ENCODE peak calls at places on chromosomes 11 and 22, in ten cellular contexts. N, O, T, V, Q, J, K, M, W and C are unnamed samples. For H3K4me1, the result is how much of the 10 kb centered on the place peaks cover.

GRCh38 chr22:36756031-36756430 is 19.9 kb downstream of the IFT27 start:
- DNase-seq in T (no peak), V (no peak), N (no peak), J (no peak), W (peak), Q (no peak), M (no peak), K (no peak), O (no peak), C (no peak)

GRCh38 chr22:45072322-45072903 is 62.6 kb upstream of the PHF21B start:
- DNase-seq in O (peak), T (no peak), J (no peak), K (no peak), V (peak), N (no peak), W (no peak), Q (no peak), M (peak), C (no peak)

GRCh38 chr11:77424639-77425038 is 49.3 kb downstream of the PAK1 start:
- DNase-seq in T (no peak), V (no peak), M (no peak), O (no peak), Q (no peak), J (no peak), N (no peak), K (no peak), W (no peak), C (no peak)

GRCh38 chr11:122663764-122664163 is 8.2 kb downstream of the UBASH3B start:
- DNase-seq in N (no peak), T (no peak), K (no peak), Q (no peak), O (no peak), W (no peak), J (no peak), M (peak), V (no peak), C (no peak)

GRCh38 chr22:24146791-24147353 is 34.4 kb upstream of the SUSD2 start:
- DNase-seq in V (peak), W (peak), T (peak), N (no peak), K (peak), Q (no peak), O (peak), M (no peak), J (peak), C (no peak)

GRCh38 chr11:90254065-90254464 is 31.2 kb upstream of the CHORDC1 start:
- DNase-seq in V (no peak), Q (no peak), M (no peak), O (no peak), J (no peak), N (no peak), K (no peak), T (no peak), W (no peak), C (no peak)

GRCh38 chr22:37211075-37211852 is 1.0 kb downstream of the SSTR3 start:
- DNase-seq in M (no peak), N (peak), K (no peak), T (no peak), W (peak), J (no peak), V (no peak), O (no peak), Q (no peak), C (no peak)

GRCh38 chr11:77968337-77968736 is 26.1 kb downstream of the INTS4 start:
- DNase-seq in T (no peak), V (no peak), O (no peak), N (no peak), K (no peak), M (no peak), Q (no peak), J (no peak), W (no peak), C (no peak)

GRCh38 chr11:79406376-79406775 is 34.5 kb downstream of the TENM4 start:
- DNase-seq in W (no peak), T (no peak), V (no peak), O (peak), N (no peak), K (no peak), Q (no peak), M (no peak), J (no peak), C (no peak)

GRCh38 chr11:102802341-102802740 is 4.4 kb upstream of the MMP1 start:
- DNase-seq in N (no peak), O (no peak), Q (no peak), M (peak), V (peak), K (no peak), W (no peak), J (no peak), T (no peak), C (no peak)

GRCh38 chr11:111429066-111429506 is 50.0 kb upstream of the POU2AF1 start:
- DNase-seq in W (peak), J (peak), O (peak), V (peak), Q (no peak), M (peak), K (peak), T (no peak), N (peak), C (no peak)

GRCh38 chr11:107549253-107549953 is 16.1 kb downstream of the ALKBH8 start:
- DNase-seq in O (peak), W (no peak), J (no peak), V (peak), K (no peak), Q (no peak), T (no peak), N (no peak), M (peak), C (no peak)

GRCh38 chr11:73465019-73465675 is 88.9 kb downstream of the RELT start:
- DNase-seq in M (no peak), T (no peak), Q (no peak), N (no peak), V (no peak), J (no peak), W (no peak), O (no peak), K (no peak), C (no peak)

GRCh38 chr22:46467006-46467405 is 70.4 kb downstream of the CELSR1 start:
- DNase-seq in T (no peak), N (no peak), J (no peak), Q (no peak), K (no peak), V (no peak), O (no peak), M (no peak), W (no peak), C (no peak)

GRCh38 chr11:33534575-33534974 is 166.1 kb downstream of the C11orf91 start:
- DNase-seq in Q (no peak), V (peak), M (peak), N (no peak), T (no peak), J (no peak), W (no peak), K (no peak), O (no peak), C (no peak)

GRCh38 chr11:62592989-62593421 is 1.7 kb upstream of the TUT1 start:
- DNase-seq in O (no peak), J (no peak), W (no peak), N (peak), K (no peak), V (no peak), M (no peak), T (no peak), Q (no peak), C (no peak)

GRCh38 chr11:30422828-30423648 is 100.1 kb downstream of the ARL14EP start:
- DNase-seq in O (peak), W (no peak), K (no peak), M (no peak), N (no peak), J (no peak), V (no peak), T (no peak), Q (no peak), C (no peak)

GRCh38 chr11:76654310-76654851 is 16.2 kb downstream of the LRRC32 start:
- DNase-seq in N (peak), T (peak), W (peak), K (peak), M (no peak), O (peak), Q (no peak), V (peak), J (peak), C (peak)

GRCh38 chr11:15418887-15419286 is 304.2 kb downstream of the INSC start:
- DNase-seq in V (no peak), M (no peak), W (no peak), Q (no peak), O (no peak), K (no peak), T (no peak), N (no peak), J (no peak), C (no peak)

GRCh38 chr11:125376117-125376516 is 119.9 kb downstream of the FEZ1 start:
- DNase-seq in Q (no peak), K (no peak), O (peak), W (peak), M (peak), N (peak), T (peak), J (peak), V (no peak), C (peak)

GRCh38 chr11:123046473-123047264 is 15.3 kb downstream of the HSPA8 start:
- DNase-seq in N (no peak), M (no peak), T (no peak), O (no peak), V (no peak), Q (no peak), W (no peak), K (no peak), J (no peak), C (no peak)

GRCh38 chr11:17601206-17602075 is 54.4 kb downstream of the OTOG start:
- DNase-seq in Q (no peak), V (no peak), N (peak), T (no peak), M (no peak), J (no peak), W (peak), K (no peak), O (peak), C (no peak)

GRCh38 chr11:129699711-129700304 is 115.8 kb upstream of the TMEM45B start:
- DNase-seq in O (peak), W (no peak), K (no peak), M (peak), V (no peak), N (no peak), J (no peak), T (no peak), Q (no peak), C (no peak)

GRCh38 chr11:12139144-12139881 is 28.9 kb downstream of the MICAL2 start:
- DNase-seq in V (peak), J (no peak), Q (no peak), T (no peak), M (no peak), W (peak), O (no peak), K (no peak), N (no peak), C (peak)

GRCh38 chr11:4891996-4892640 is 10.4 kb downstream of the OR51T1 start:
- DNase-seq in O (peak), V (peak), N (no peak), J (no peak), W (no peak), K (no peak), Q (no peak), M (peak), T (no peak), C (no peak)

GRCh38 chr11:78187366-78188011 is 937 bp downstream of the KCTD21 start:
- DNase-seq in V (no peak), W (peak), M (no peak), J (no peak), O (no peak), Q (no peak), N (no peak), T (no peak), K (no peak), C (no peak)

GRCh38 chr22:26484360-26484706 is 656 bp downstream of the SRRD start:
- DNase-seq in K (no peak), M (no peak), V (peak), Q (no peak), T (no peak), J (no peak), W (no peak), O (no peak), N (no peak), C (no peak)

GRCh38 chr11:130477646-130478203 is 29.3 kb downstream of the ADAMTS15 start:
- DNase-seq in N (no peak), J (no peak), O (no peak), K (peak), M (no peak), T (no peak), W (no peak), Q (no peak), V (peak), C (no peak)

GRCh38 chr22:19823638-19824196 is 31.0 kb downstream of the GNB1L start:
- DNase-seq in N (no peak), V (no peak), K (no peak), W (peak), T (no peak), O (peak), J (no peak), Q (peak), M (peak), C (no peak)

GRCh38 chr11:6062691-6063358 is 32.3 kb upstream of the OR56A1 start:
- DNase-seq in W (no peak), K (no peak), Q (no peak), J (no peak), M (no peak), V (no peak), T (no peak), N (no peak), O (peak), C (no peak)

GRCh38 chr11:31643831-31644230 is 134.3 kb downstream of the ELP4 start:
- DNase-seq in Q (no peak), M (no peak), O (no peak), T (no peak), K (no peak), N (no peak), J (no peak), V (peak), W (no peak), C (no peak)

GRCh38 chr11:59247535-59248227 is 35.0 kb upstream of the MPEG1 start:
- DNase-seq in K (peak), Q (no peak), V (peak), J (peak), M (peak), W (no peak), O (no peak), N (no peak), T (peak), C (peak)

GRCh38 chr11:110779108-110779507 is 66.9 kb upstream of the ARHGAP20 start:
- DNase-seq in T (no peak), M (no peak), K (no peak), N (no peak), J (no peak), V (no peak), Q (no peak), O (no peak), W (no peak), C (no peak)

GRCh38 chr11:23226331-23226909 is 366.1 kb upstream of the CCDC179 start:
- DNase-seq in W (no peak), V (peak), M (peak), K (no peak), N (no peak), T (no peak), Q (no peak), O (no peak), J (no peak), C (no peak)

GRCh38 chr22:37178350-37179125 is 9.5 kb downstream of the C1QTNF6 start:
- DNase-seq in V (no peak), O (no peak), T (no peak), Q (no peak), N (peak), K (no peak), M (no peak), W (no peak), J (no peak), C (no peak)

GRCh38 chr11:83508804-83509203 is 222.6 kb upstream of the CCDC90B start:
- DNase-seq in T (no peak), O (no peak), J (no peak), Q (no peak), N (no peak), K (no peak), V (no peak), M (no peak), W (no peak), C (no peak)

GRCh38 chr11:66595245-66595904 is 2.4 kb downstream of the CCS start:
- DNase-seq in Q (no peak), K (no peak), N (no peak), M (no peak), O (no peak), W (peak), T (peak), V (peak), J (peak), C (peak)

GRCh38 chr11:64492561-64492960 is 98.5 kb upstream of the SLC22A12 start:
- DNase-seq in J (no peak), V (no peak), T (no peak), K (no peak), Q (no peak), W (no peak), N (no peak), O (no peak), M (no peak), C (no peak)

DNA sequence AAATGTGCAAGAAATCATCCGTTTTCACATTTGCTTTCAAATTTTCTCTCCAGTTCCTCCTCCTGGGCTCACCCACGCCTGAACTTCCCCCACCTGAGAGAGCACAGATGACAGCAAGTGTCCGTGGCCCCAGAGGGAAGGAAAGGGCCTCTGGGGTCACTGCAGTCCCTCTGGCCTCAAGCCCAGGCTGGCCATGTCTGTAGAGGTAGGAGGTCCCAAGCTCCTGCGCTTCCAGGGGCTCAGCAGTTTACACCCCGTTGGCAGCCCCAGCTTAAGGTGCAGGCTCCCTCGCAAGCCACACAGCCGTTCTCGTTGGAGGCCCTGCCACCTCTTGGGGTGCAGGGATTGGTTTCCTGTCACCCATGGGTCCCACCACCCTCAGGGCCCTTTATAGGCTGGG is 40.4 kb upstream of the PRDM11 start:
- DNase-seq in Q (no peak), N (peak), T (no peak), K (no peak), W (no peak), O (no peak), J (no peak), V (no peak), M (no peak), C (no peak)
- H3K4me1 ChIP-seq in Q (under half), N (under half), T (under half), K (under half), W (under half), O (under half), J (under half), V (under half), M (under half), C (under half)

DNA sequence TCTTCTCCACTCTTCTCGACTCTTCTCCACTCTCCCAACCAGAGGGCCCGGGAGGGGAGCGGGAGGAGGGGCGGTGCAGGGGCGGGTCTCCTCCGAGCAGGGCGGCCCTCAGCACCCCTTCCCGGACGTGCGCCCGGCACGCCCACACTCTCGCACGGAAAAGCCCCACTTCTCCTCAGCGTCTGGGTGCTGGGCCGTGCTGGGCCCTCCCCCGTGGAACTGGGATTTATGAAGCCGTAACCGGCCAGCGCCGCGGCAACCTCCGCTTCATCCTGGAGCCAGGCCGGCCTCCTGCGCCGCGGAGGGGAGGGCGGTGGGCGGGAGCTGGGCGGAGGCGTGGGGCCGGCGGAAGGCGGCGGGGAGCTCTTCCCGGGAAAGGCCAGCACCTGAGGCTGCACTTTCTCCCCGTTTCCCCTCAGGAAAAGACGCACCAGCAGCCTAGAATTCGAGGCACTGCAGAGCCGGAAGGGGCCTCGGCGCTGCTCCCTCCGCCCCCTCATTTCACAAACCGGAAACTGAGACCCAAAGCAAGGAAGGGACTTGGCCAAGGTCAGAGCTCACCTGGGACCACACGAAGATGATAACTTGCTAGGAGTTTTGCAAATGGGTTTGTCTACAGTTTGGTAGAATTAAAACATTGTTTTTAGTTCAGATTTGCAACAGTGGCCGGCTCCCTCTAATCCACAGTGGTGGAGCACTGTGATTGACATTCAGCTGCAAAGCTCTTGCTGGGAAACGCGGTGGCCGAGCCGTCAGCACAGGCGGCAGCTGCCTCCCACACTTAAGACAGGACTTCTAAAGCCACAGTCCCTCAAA is 31.6 kb upstream of the JAM3 start:
- DNase-seq in V (peak), J (peak), N (peak), T (peak), O (peak), W (peak), Q (peak), M (peak), K (peak), C (peak)
- H3K4me1 ChIP-seq in V (under half), J (half or more), N (under half), T (under half), O (under half), W (half or more), Q (under half), M (under half), K (under half), C (under half)

GRCh38 chr11:35174666-35175065 is 35.7 kb downstream of the CD44 start:
- DNase-seq in T (no peak), K (no peak), W (no peak), Q (no peak), J (no peak), N (no peak), M (no peak), O (no peak), V (peak), C (no peak)
- H3K4me1 ChIP-seq in T (under half), K (under half), W (half or more), Q (half or more), J (under half), N (under half), M (half or more), O (under half), V (under half), C (under half)

GRCh38 chr11:69010964-69011623 is 2.0 kb downstream of the MRGPRF start:
- DNase-seq in T (peak), V (peak), O (peak), K (peak), J (peak), M (peak), Q (no peak), W (peak), N (peak), C (peak)

GRCh38 chr11:69011624-69012091 is 1.4 kb downstream of the MRGPRF start:
- DNase-seq in J (no peak), M (no peak), V (no peak), N (peak), O (no peak), W (no peak), T (no peak), Q (no peak), K (no peak), C (no peak)

GRCh38 chr11:69013009-69013951 is at the start of gene MRGPRF:
- DNase-seq in T (peak), N (peak), K (peak), Q (no peak), O (peak), W (peak), J (peak), M (no peak), V (peak), C (peak)

GRCh38 chr11:69010361-69010891 is 2.6 kb downstream of the MRGPRF start:
- DNase-seq in J (no peak), N (peak), K (no peak), W (peak), V (peak), M (peak), O (no peak), Q (no peak), T (no peak), C (no peak)

DNA sequence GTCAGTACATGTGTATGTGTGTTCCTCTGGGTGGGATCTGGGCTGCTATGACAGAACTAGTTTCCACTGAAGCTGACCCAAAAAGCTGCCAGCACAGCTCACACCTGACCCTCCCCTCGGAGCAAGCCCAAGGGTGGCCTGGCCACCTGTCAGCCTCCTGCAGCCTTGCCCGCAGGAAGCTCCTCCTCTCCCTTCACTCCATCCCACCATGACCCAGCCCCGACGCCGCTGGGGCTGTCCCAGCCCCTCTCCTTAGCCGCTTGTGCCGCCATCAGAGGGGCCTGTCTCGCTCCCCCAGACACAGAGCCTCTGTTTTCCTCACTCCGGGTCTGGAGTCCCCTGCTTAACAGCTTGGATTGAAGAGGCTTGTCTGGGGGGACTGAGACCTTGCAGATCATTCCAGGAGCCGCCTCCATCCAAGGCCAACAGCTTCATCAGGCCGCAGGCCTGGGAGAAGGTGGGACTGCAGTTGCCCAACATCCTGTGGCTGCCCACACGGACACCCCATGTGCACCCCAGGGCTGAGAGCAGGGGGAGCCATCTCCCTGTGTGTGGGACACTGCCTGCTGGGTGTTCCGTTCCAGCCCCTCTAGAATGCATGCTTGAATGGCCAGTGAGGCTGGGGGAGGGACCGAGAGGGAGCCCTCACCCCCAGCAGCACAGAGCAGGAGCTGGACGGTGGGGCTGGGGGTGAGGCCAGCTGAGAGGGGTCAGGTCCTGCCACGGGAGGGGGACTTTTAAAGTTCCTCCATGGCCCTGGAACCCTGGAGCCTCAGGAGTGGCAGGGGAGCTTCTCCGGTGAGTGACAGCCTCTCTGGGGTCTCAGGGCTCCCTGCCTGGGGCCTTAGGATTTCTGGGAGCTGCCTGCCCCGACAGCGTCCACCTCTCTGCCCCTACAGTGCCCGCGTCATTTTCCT is 696 bp downstream of the MRGPRF start:
- DNase-seq in J (no peak), T (no peak), K (no peak), M (no peak), Q (no peak), W (peak), N (peak), V (peak), O (no peak), C (peak)
- H3K4me1 ChIP-seq in J (half or more), T (under half), K (under half), M (under half), Q (under half), W (half or more), N (under half), V (under half), O (under half), C (under half)